ENCODE peak calls at places on chromosomes 11 and 22, in ten cellular contexts. One of them, this sample, is unnamed.

GRCh38 chr22:27997538-27997937 is 78.5 kb upstream of the PITPNB start:
- DNase-seq in spleen: peak
- DNase-seq in suprapubic skin: no peak
- DNase-seq in Panc1: no peak
- DNase-seq in HL-60: no peak
- DNase-seq in GM12878: no peak
- DNase-seq in prostate gland: no peak
- DNase-seq in stomach: no peak
- DNase-seq in HCT116: no peak
- DNase-seq in GM23338: no peak
- DNase-seq in this sample: no peak

GRCh38 chr11:94731921-94732601 is 36.1 kb upstream of the AMOTL1 start:
- DNase-seq in prostate gland: no peak
- DNase-seq in spleen: no peak
- DNase-seq in stomach: no peak
- DNase-seq in suprapubic skin: no peak
- DNase-seq in HCT116: no peak
- DNase-seq in HL-60: no peak
- DNase-seq in Panc1: no peak
- DNase-seq in GM12878: no peak
- DNase-seq in GM23338: no peak
- DNase-seq in this sample: no peak

GRCh38 chr22:33747576-33748180 is 172.6 kb downstream of the LARGE1 start:
- DNase-seq in Panc1: no peak
- DNase-seq in prostate gland: no peak
- DNase-seq in suprapubic skin: no peak
- DNase-seq in GM12878: no peak
- DNase-seq in stomach: peak
- DNase-seq in spleen: no peak
- DNase-seq in HCT116: no peak
- DNase-seq in HL-60: no peak
- DNase-seq in GM23338: no peak
- DNase-seq in this sample: no peak

GRCh38 chr22:35357883-35358621 is 22.8 kb upstream of the HMOX1 start:
- DNase-seq in suprapubic skin: no peak
- DNase-seq in spleen: no peak
- DNase-seq in prostate gland: no peak
- DNase-seq in Panc1: no peak
- DNase-seq in GM12878: no peak
- DNase-seq in GM23338: no peak
- DNase-seq in HL-60: no peak
- DNase-seq in HCT116: peak
- DNase-seq in stomach: no peak
- DNase-seq in this sample: no peak

GRCh38 chr11:2374456-2375201 is 2.5 kb upstream of the CD81 start:
- DNase-seq in suprapubic skin: no peak
- DNase-seq in spleen: peak
- DNase-seq in prostate gland: no peak
- DNase-seq in GM23338: no peak
- DNase-seq in Panc1: no peak
- DNase-seq in HCT116: no peak
- DNase-seq in stomach: no peak
- DNase-seq in GM12878: no peak
- DNase-seq in HL-60: no peak
- DNase-seq in this sample: no peak

GRCh38 chr22:44697423-44698179 is 4.4 kb upstream of the PRR5 start:
- DNase-seq in suprapubic skin: peak
- DNase-seq in GM12878: no peak
- DNase-seq in stomach: peak
- DNase-seq in GM23338: peak
- DNase-seq in HCT116: peak
- DNase-seq in spleen: peak
- DNase-seq in prostate gland: peak
- DNase-seq in Panc1: peak
- DNase-seq in HL-60: peak
- DNase-seq in this sample: peak

GRCh38 chr11:102553835-102554282 is 23.3 kb upstream of the MMP7 start:
- DNase-seq in suprapubic skin: no peak
- DNase-seq in HCT116: no peak
- DNase-seq in GM23338: no peak
- DNase-seq in GM12878: peak
- DNase-seq in prostate gland: no peak
- DNase-seq in HL-60: no peak
- DNase-seq in stomach: no peak
- DNase-seq in spleen: no peak
- DNase-seq in Panc1: no peak
- DNase-seq in this sample: no peak

GRCh38 chr11:61429346-61429690 is 457 bp downstream of the CPSF7 start:
- DNase-seq in suprapubic skin: no peak
- DNase-seq in GM12878: no peak
- DNase-seq in GM23338: peak
- DNase-seq in prostate gland: no peak
- DNase-seq in HCT116: peak
- DNase-seq in HL-60: peak
- DNase-seq in spleen: peak
- DNase-seq in stomach: peak
- DNase-seq in Panc1: no peak
- DNase-seq in this sample: peak

GRCh38 chr11:68106165-68106940 is 14.8 kb downstream of the CHKA start:
- DNase-seq in HL-60: no peak
- DNase-seq in Panc1: no peak
- DNase-seq in spleen: no peak
- DNase-seq in prostate gland: no peak
- DNase-seq in GM23338: no peak
- DNase-seq in stomach: peak
- DNase-seq in suprapubic skin: no peak
- DNase-seq in GM12878: no peak
- DNase-seq in HCT116: no peak
- DNase-seq in this sample: no peak

GRCh38 chr11:112564228-112564955 is 303.7 kb upstream of the PLET1 start:
- DNase-seq in HL-60: no peak
- DNase-seq in prostate gland: peak
- DNase-seq in GM12878: no peak
- DNase-seq in stomach: no peak
- DNase-seq in HCT116: no peak
- DNase-seq in GM23338: no peak
- DNase-seq in Panc1: no peak
- DNase-seq in suprapubic skin: no peak
- DNase-seq in spleen: no peak
- DNase-seq in this sample: peak

GRCh38 chr11:61007383-61007970 is 36.0 kb downstream of the CD6 start:
- DNase-seq in stomach: no peak
- DNase-seq in HL-60: no peak
- DNase-seq in HCT116: no peak
- DNase-seq in GM23338: peak
- DNase-seq in suprapubic skin: no peak
- DNase-seq in GM12878: no peak
- DNase-seq in spleen: no peak
- DNase-seq in prostate gland: no peak
- DNase-seq in Panc1: no peak
- DNase-seq in this sample: no peak

GRCh38 chr22:33717694-33718396 is 202.4 kb downstream of the LARGE1 start:
- DNase-seq in stomach: no peak
- DNase-seq in HL-60: no peak
- DNase-seq in GM23338: no peak
- DNase-seq in GM12878: no peak
- DNase-seq in prostate gland: no peak
- DNase-seq in Panc1: no peak
- DNase-seq in suprapubic skin: no peak
- DNase-seq in HCT116: no peak
- DNase-seq in spleen: no peak
- DNase-seq in this sample: no peak

GRCh38 chr11:65468874-65469333 is 29.9 kb upstream of the MALAT1 start:
- DNase-seq in HL-60: peak
- DNase-seq in GM12878: no peak
- DNase-seq in GM23338: peak
- DNase-seq in suprapubic skin: no peak
- DNase-seq in stomach: peak
- DNase-seq in prostate gland: peak
- DNase-seq in HCT116: peak
- DNase-seq in spleen: peak
- DNase-seq in Panc1: no peak
- DNase-seq in this sample: peak

GRCh38 chr11:114219559-114220349 is 76.4 kb upstream of the NNMT start:
- DNase-seq in Panc1: no peak
- DNase-seq in suprapubic skin: no peak
- DNase-seq in GM12878: no peak
- DNase-seq in HL-60: no peak
- DNase-seq in stomach: no peak
- DNase-seq in spleen: no peak
- DNase-seq in HCT116: no peak
- DNase-seq in GM23338: no peak
- DNase-seq in prostate gland: no peak
- DNase-seq in this sample: no peak

GRCh38 chr11:73230931-73231330 is 12.8 kb downstream of the P2RY2 start:
- DNase-seq in suprapubic skin: peak
- DNase-seq in GM12878: no peak
- DNase-seq in prostate gland: no peak
- DNase-seq in HL-60: no peak
- DNase-seq in stomach: no peak
- DNase-seq in spleen: peak
- DNase-seq in Panc1: no peak
- DNase-seq in GM23338: no peak
- DNase-seq in HCT116: no peak
- DNase-seq in this sample: peak

DNA sequence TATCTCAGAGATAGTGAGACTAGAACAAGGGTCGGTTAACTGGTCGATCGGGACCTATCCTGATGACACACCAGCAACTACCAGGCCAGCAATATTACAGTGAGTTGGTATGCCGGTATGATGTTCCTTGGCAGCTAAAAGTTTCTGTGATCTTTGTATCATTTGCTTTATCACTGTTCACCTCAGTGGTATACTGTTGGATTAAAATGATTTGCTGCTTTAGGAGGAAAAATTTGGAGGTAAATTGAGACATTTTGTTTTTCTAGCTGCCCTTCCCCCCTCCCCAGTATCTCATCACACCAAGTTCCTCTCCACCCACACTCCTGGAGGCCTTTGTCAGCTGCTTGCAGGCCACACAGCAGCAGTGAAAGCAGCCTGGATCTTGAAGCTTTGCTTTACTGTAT is 6.9 kb upstream of the SIDT2 start:
- DNase-seq in stomach: peak
- DNase-seq in HCT116: no peak
- DNase-seq in Panc1: no peak
- DNase-seq in spleen: no peak
- DNase-seq in GM23338: no peak
- DNase-seq in suprapubic skin: peak
- DNase-seq in GM12878: no peak
- DNase-seq in HL-60: no peak
- DNase-seq in prostate gland: no peak
- DNase-seq in this sample: no peak
- TF ChIP-seq POLR2AphosphoS5 in stomach: no peak
- TF ChIP-seq POLR2AphosphoS5 in HCT116: peak
- TF ChIP-seq POLR2AphosphoS5 in Panc1: no peak
- TF ChIP-seq POLR2AphosphoS5 in spleen: no peak
- TF ChIP-seq POLR2AphosphoS5 in GM23338: no peak
- TF ChIP-seq POLR2AphosphoS5 in suprapubic skin: no peak
- TF ChIP-seq POLR2AphosphoS5 in GM12878: no peak
- TF ChIP-seq POLR2AphosphoS5 in HL-60: no peak
- TF ChIP-seq POLR2AphosphoS5 in prostate gland: no peak
- TF ChIP-seq POLR2AphosphoS5 in this sample: no peak

DNA sequence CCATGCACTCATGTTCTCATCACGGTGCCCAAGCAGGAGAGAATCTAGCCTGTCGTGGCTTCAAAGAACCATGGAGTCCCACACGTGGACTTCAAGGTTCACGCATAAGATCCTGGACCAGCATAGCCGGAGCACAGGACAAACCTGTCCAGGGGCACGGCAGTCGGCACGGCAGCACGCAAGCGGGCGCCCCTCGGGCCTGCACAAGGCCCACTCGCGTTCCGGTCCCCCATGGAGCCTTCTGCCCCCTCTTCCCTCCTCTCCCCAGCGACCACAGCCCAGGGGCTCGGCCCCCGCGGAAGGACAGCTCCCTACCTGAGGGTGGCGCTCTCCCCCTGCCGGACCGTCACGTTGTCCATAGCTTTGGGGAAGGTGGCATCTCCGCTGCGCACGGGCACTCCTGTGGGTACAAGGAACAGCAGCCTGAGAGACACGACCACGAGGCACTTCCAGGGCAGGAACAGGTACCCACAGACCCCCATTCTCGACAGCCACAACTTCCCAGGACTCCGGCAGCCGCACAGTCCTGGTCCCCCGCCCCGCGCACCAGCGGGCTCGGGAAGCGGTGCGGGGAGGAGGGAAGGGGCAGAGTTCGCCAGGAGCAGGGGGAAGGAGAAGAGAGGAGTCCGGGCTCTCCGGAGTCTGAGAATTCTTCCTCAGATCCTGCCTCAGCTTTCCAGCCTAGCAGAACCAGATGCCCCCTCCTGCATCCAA is 589.5 kb downstream of the OPCML start:
- DNase-seq in spleen: no peak
- DNase-seq in GM12878: no peak
- DNase-seq in suprapubic skin: no peak
- DNase-seq in HCT116: no peak
- DNase-seq in HL-60: no peak
- DNase-seq in Panc1: no peak
- DNase-seq in GM23338: peak
- DNase-seq in stomach: no peak
- DNase-seq in prostate gland: no peak
- DNase-seq in this sample: no peak
- H3K4me3 ChIP-seq in spleen: peak
- H3K4me3 ChIP-seq in GM12878: no peak
- H3K4me3 ChIP-seq in suprapubic skin: peak
- H3K4me3 ChIP-seq in HCT116: no peak
- H3K4me3 ChIP-seq in HL-60: no peak
- H3K4me3 ChIP-seq in Panc1: no peak
- H3K4me3 ChIP-seq in GM23338: peak
- H3K4me3 ChIP-seq in stomach: peak
- H3K4me3 ChIP-seq in prostate gland: no peak
- H3K4me3 ChIP-seq in this sample: peak

DNA sequence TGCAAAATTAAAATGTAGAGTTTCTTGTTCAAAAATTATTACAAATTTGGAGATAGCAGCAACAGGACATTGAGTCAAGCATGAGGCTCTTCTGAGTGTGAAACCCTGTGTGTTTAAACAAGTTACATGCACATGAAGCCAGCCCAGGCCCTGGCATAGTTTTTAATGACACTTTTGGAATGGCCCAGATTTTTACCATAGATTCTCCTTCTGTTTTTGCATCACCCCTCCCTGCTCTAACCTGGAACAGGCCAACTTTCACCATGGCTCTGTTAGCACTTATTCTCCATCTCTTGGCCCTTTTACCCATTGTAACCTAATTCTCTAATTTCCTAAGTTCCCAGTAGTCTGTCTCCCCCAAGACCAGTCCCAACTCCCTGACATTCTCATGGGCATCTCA is 63.1 kb upstream of the PRSS23 start:
- DNase-seq in GM12878: no peak
- DNase-seq in suprapubic skin: no peak
- DNase-seq in HL-60: no peak
- DNase-seq in stomach: no peak
- DNase-seq in spleen: no peak
- DNase-seq in GM23338: no peak
- DNase-seq in HCT116: no peak
- DNase-seq in Panc1: no peak
- DNase-seq in prostate gland: no peak
- DNase-seq in this sample: no peak
- H3K27ac ChIP-seq in GM12878: no peak
- H3K27ac ChIP-seq in suprapubic skin: peak
- H3K27ac ChIP-seq in HL-60: no peak
- H3K27ac ChIP-seq in stomach: peak
- H3K27ac ChIP-seq in spleen: no peak
- H3K27ac ChIP-seq in GM23338: no peak
- H3K27ac ChIP-seq in HCT116: no peak
- H3K27ac ChIP-seq in Panc1: peak
- H3K27ac ChIP-seq in prostate gland: no peak
- H3K27ac ChIP-seq in this sample: no peak

GRCh38 chr22:40518840-40519239 is 117.7 kb downstream of the MRTFA start:
- DNase-seq in HL-60: no peak
- DNase-seq in suprapubic skin: no peak
- DNase-seq in GM12878: no peak
- DNase-seq in prostate gland: no peak
- DNase-seq in GM23338: no peak
- DNase-seq in stomach: no peak
- DNase-seq in HCT116: no peak
- DNase-seq in Panc1: no peak
- DNase-seq in spleen: no peak
- DNase-seq in this sample: no peak
- TF ChIP-seq POLR2AphosphoS5 in HL-60: no peak
- TF ChIP-seq POLR2AphosphoS5 in suprapubic skin: no peak
- TF ChIP-seq POLR2AphosphoS5 in GM12878: no peak
- TF ChIP-seq POLR2AphosphoS5 in prostate gland: no peak
- TF ChIP-seq POLR2AphosphoS5 in GM23338: no peak
- TF ChIP-seq POLR2AphosphoS5 in stomach: no peak
- TF ChIP-seq POLR2AphosphoS5 in HCT116: no peak
- TF ChIP-seq POLR2AphosphoS5 in Panc1: no peak
- TF ChIP-seq POLR2AphosphoS5 in spleen: no peak
- TF ChIP-seq POLR2AphosphoS5 in this sample: no peak